ENCODE peak calls at places on chromosomes 11 and 22, in five cellular contexts. T is pancreas; W is Caco-2; Z is brain microvascular endothelial cell; J is naive thymus-derived CD4-positive, alpha-beta T cell. F is an unnamed sample. For H3K36me3, the result is how much of the 10 kb centered on the place peaks cover.

GRCh38 chr11:36540998-36541397 is 26.8 kb upstream of the RAG1 start:
- DNase-seq in T (peak), W (no peak), Z (peak), J (no peak), F (peak)

GRCh38 chr22:29116397-29117123 is 43.7 kb downstream of the KREMEN1 start:
- DNase-seq in T (no peak), W (no peak), Z (no peak), J (no peak), F (no peak)

GRCh38 chr11:86143429-86144030 is 74.6 kb upstream of the PICALM start:
- DNase-seq in T (no peak), W (no peak), Z (no peak), J (no peak), F (no peak)

GRCh38 chr11:82682003-82682751 is 51.5 kb downstream of the FAM181B start:
- DNase-seq in T (no peak), W (peak), Z (peak), J (peak), F (no peak)

GRCh38 chr11:66035653-66036333 is 9.5 kb upstream of the CATSPER1 start:
- DNase-seq in T (no peak), W (no peak), Z (no peak), J (no peak), F (no peak)

GRCh38 chr11:63804259-63804658 is 9.0 kb upstream of the SPINDOC start:
- DNase-seq in T (no peak), W (no peak), Z (no peak), J (no peak), F (no peak)

GRCh38 chr11:69638941-69639681 is 1.8 kb upstream of the CCND1 start:
- DNase-seq in T (peak), W (peak), Z (peak), J (no peak), F (no peak)

GRCh38 chr22:23882370-23882769 is 11.8 kb upstream of the MIF start:
- DNase-seq in T (no peak), W (no peak), Z (no peak), J (no peak), F (no peak)

GRCh38 chr22:39999144-39999757 is 4.5 kb downstream of the FAM83F start:
- DNase-seq in T (no peak), W (peak), Z (peak), J (no peak), F (no peak)

GRCh38 chr22:42001127-42001526 is 2.5 kb downstream of the WBP2NL start:
- DNase-seq in T (no peak), W (no peak), Z (no peak), J (no peak), F (no peak)
- H3K4me3 ChIP-seq in T (no peak), W (no peak), Z (no peak), J (no peak), F (no peak)

GRCh38 chr11:116472661-116473060 is 300.1 kb downstream of the BUD13 start:
- DNase-seq in T (no peak), W (no peak), Z (no peak), J (no peak), F (no peak)
- H3K36me3 ChIP-seq in T (under half), W (under half), Z (under half), J (under half), F (under half)

DNA sequence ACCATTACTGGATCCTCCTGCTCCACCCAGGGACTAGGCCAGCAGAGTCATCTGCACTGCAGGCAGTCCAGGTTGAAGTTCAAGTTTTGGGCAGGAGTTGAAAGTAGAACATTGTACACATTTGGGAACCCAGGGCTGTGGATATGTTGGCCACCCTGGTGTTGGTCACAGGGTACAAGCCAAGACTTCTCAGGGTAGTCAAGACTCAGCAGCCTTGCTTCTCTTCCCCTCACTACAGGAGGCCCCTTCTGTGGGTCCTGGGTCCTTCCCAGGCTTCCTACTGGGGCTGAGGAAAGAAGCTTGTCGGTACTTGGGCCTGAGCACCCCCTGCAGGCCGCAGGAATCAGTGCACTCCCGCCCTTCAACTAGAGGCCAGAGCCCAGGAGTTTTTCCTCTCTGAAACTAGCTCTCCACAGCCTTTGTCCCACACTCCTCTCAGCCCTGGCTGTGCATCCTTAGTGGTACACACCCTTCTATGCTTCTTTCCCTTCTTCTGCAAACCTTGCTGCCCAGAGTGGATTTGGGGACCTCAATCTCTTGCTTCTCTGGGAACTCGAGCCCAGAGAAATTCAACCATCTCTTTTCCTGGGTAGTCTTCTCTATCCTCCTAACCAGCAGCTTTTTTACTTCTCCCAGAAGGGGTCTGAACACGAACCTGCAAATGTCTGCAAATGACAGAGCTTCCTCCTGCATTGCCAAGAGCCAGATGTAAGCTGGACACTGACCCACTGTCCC is 2.6 kb upstream of the HPX start:
- DNase-seq in T (peak), W (peak), Z (peak), J (peak), F (peak)
- H3K4me3 ChIP-seq in T (no peak), W (no peak), Z (no peak), J (no peak), F (no peak)

GRCh38 chr22:45831394-45831793 is 145.6 kb downstream of the WNT7B start:
- DNase-seq in T (no peak), W (no peak), Z (peak), J (no peak), F (no peak)

GRCh38 chr22:45832180-45832579 is 144.8 kb downstream of the WNT7B start:
- DNase-seq in T (no peak), W (no peak), Z (no peak), J (no peak), F (no peak)

GRCh38 chr22:45828836-45829235 is 148.1 kb downstream of the WNT7B start:
- DNase-seq in T (no peak), W (no peak), Z (no peak), J (no peak), F (no peak)

GRCh38 chr22:45832959-45833580 is 143.9 kb downstream of the WNT7B start:
- DNase-seq in T (no peak), W (no peak), Z (no peak), J (no peak), F (no peak)

GRCh38 chr22:45830531-45831245 is 146.3 kb downstream of the WNT7B start:
- DNase-seq in T (no peak), W (no peak), Z (peak), J (no peak), F (no peak)
- H3K36me3 ChIP-seq in T (under half), W (under half), Z (under half), J (under half), F (under half)

GRCh38 chr22:26681395-26681821 is 24.0 kb downstream of the MIAT start:
- DNase-seq in T (no peak), W (peak), Z (peak), J (no peak), F (no peak)
- H3K4me3 ChIP-seq in T (no peak), W (no peak), Z (no peak), J (no peak), F (no peak)

GRCh38 chr11:595400-595799 is 19.1 kb downstream of the PHRF1 start:
- DNase-seq in T (no peak), W (no peak), Z (no peak), J (no peak), F (no peak)

GRCh38 chr11:593347-593746 is 17.1 kb downstream of the PHRF1 start:
- DNase-seq in T (no peak), W (no peak), Z (no peak), J (no peak), F (no peak)

GRCh38 chr11:598005-598680 is 17.6 kb downstream of the IRF7 start:
- DNase-seq in T (no peak), W (peak), Z (no peak), J (no peak), F (no peak)

GRCh38 chr11:596374-596773 is 19.4 kb downstream of the IRF7 start:
- DNase-seq in T (no peak), W (no peak), Z (no peak), J (no peak), F (no peak)

GRCh38 chr11:597166-597725 is 18.5 kb downstream of the IRF7 start:
- DNase-seq in T (no peak), W (peak), Z (no peak), J (no peak), F (no peak)
- H3K36me3 ChIP-seq in T (under half), W (under half), Z (half or more), J (half or more), F (half or more)

GRCh38 chr22:19164425-19164824 is 14.1 kb downstream of the SLC25A1 start:
- DNase-seq in T (no peak), W (no peak), Z (no peak), J (no peak), F (no peak)
- H3K4me3 ChIP-seq in T (no peak), W (no peak), Z (no peak), J (no peak), F (no peak)

DNA sequence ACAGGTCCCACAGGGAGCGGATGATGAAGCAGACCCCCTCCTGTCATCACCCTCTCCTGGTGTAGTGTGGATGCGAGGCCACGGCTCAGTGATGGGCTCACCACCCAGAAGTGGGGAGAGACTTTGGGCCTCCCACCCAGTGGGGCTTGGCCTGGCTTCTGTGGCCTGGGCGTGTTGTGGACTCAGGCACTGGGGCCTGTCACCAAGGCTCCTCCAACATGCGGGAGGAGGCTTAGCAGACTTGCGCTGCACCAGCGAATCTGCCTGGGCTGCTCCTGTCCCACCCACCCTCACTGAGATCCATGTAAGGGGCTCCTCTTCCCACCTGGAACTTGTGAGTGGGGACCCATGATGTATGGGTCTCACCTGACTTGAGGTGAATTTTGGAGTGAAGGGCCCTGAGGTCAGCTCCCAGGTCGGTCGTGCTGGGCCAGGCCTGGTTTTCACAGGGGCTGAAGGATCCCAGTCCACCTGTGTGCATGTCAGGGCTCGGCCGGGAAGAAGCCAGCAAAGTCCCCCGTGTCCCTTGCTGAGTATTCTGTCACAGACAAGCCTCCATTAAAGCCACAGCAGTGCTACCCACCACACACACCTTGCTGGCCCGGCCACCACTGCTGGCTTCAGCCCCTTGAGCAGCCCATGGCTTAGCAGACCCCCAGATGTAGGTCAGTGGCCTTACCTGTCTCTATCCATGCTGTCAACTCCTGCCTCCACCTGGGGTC is 4.2 kb downstream of the THAP7 start:
- DNase-seq in T (no peak), W (no peak), Z (no peak), J (no peak), F (no peak)
- H3K36me3 ChIP-seq in T (under half), W (under half), Z (half or more), J (half or more), F (under half)